ENCODE peak calls at places on chromosomes 11 and 22, in eight cellular contexts. W is IMR-90; L is GM12878; C is heart right ventricle; T is caudate nucleus; K is heart left ventricle; Z is HCT116; M is naive thymus-derived CD4-positive, alpha-beta T cell. I is an unnamed sample.

GRCh38 chr22:41799486-41800347 is 762 bp upstream of the CCDC134 start:
- DNase-seq in W (no peak), L (no peak), C (peak), T (no peak), K (peak), Z (no peak), M (no peak), I (no peak)

GRCh38 chr22:25896098-25896497 is 154.1 kb downstream of the MYO18B start:
- DNase-seq in W (no peak), L (no peak), C (no peak), T (no peak), K (no peak), Z (no peak), M (no peak), I (no peak)

GRCh38 chr11:93100211-93100610 is 97.6 kb downstream of the SLC36A4 start:
- DNase-seq in W (peak), L (no peak), C (no peak), T (no peak), K (no peak), Z (no peak), M (no peak), I (no peak)

GRCh38 chr11:33718441-33718840 is 17.8 kb downstream of the CD59 start:
- DNase-seq in W (no peak), L (no peak), C (no peak), T (no peak), K (no peak), Z (no peak), M (no peak), I (no peak)

GRCh38 chr22:32473388-32473952 is 1.1 kb upstream of the FBXO7 start:
- DNase-seq in W (peak), L (peak), C (no peak), T (no peak), K (peak), Z (peak), M (peak), I (peak)

GRCh38 chr22:43625242-43625641 is 186.9 kb downstream of the EFCAB6 start:
- DNase-seq in W (no peak), L (no peak), C (no peak), T (no peak), K (no peak), Z (peak), M (no peak), I (no peak)

GRCh38 chr11:115129771-115130306 is 374.4 kb downstream of the CADM1 start:
- DNase-seq in W (no peak), L (no peak), C (no peak), T (no peak), K (no peak), Z (no peak), M (no peak), I (no peak)

GRCh38 chr11:623999-624704 is 603 bp downstream of the CDHR5 start:
- DNase-seq in W (no peak), L (no peak), C (no peak), T (no peak), K (no peak), Z (peak), M (no peak), I (no peak)

GRCh38 chr11:119474682-119475596 is 52.0 kb upstream of the THY1 start:
- DNase-seq in W (peak), L (no peak), C (peak), T (no peak), K (peak), Z (no peak), M (no peak), I (no peak)

GRCh38 chr11:13664351-13664750 is 4.1 kb upstream of the FAR1 start:
- DNase-seq in W (no peak), L (no peak), C (no peak), T (no peak), K (no peak), Z (no peak), M (no peak), I (no peak)

GRCh38 chr11:14359573-14360031 is 619 bp upstream of the RRAS2 start:
- DNase-seq in W (peak), L (no peak), C (no peak), T (no peak), K (no peak), Z (no peak), M (no peak), I (no peak)

GRCh38 chr22:27086728-27087450 is 429.5 kb downstream of the MIAT start:
- DNase-seq in W (no peak), L (no peak), C (no peak), T (no peak), K (no peak), Z (no peak), M (no peak), I (no peak)

GRCh38 chr11:116874251-116874650 is 36.8 kb upstream of the APOA1 start:
- DNase-seq in W (peak), L (no peak), C (no peak), T (no peak), K (no peak), Z (no peak), M (no peak), I (no peak)

GRCh38 chr11:100761806-100762205 is 74.7 kb downstream of the ARHGAP42 start:
- DNase-seq in W (no peak), L (no peak), C (no peak), T (no peak), K (no peak), Z (no peak), M (no peak), I (no peak)

GRCh38 chr11:110907629-110908028 is 195.4 kb upstream of the ARHGAP20 start:
- DNase-seq in W (peak), L (no peak), C (no peak), T (no peak), K (no peak), Z (no peak), M (peak), I (peak)

GRCh38 chr11:9719949-9720646 is 56.2 kb downstream of the SWAP70 start:
- DNase-seq in W (no peak), L (no peak), C (no peak), T (no peak), K (no peak), Z (no peak), M (no peak), I (no peak)

GRCh38 chr11:122319842-122320555 is 204.0 kb upstream of the BLID start:
- DNase-seq in W (no peak), L (no peak), C (no peak), T (peak), K (no peak), Z (no peak), M (no peak), I (no peak)

GRCh38 chr11:5986885-5987284 is at the start of gene OR52L1:
- DNase-seq in W (no peak), L (no peak), C (no peak), T (no peak), K (no peak), Z (no peak), M (no peak), I (no peak)

GRCh38 chr11:76849376-76849775 is 11.3 kb upstream of the ACER3 start:
- DNase-seq in W (no peak), L (no peak), C (no peak), T (no peak), K (no peak), Z (no peak), M (no peak), I (no peak)

GRCh38 chr11:119896387-119897045 is 167.5 kb upstream of the NECTIN1 start:
- DNase-seq in W (no peak), L (no peak), C (no peak), T (no peak), K (no peak), Z (no peak), M (no peak), I (no peak)

GRCh38 chr22:35376728-35377472 is 4.0 kb upstream of the HMOX1 start:
- DNase-seq in W (peak), L (peak), C (peak), T (peak), K (peak), Z (peak), M (no peak), I (peak)
- H3K27ac ChIP-seq in W (peak), L (peak), C (peak), T (peak), K (no peak), Z (peak), M (no peak), I (peak)

GRCh38 chr22:37566903-37567798 is 6.9 kb downstream of the CDC42EP1 start:
- DNase-seq in W (peak), L (peak), C (peak), T (no peak), K (peak), Z (peak), M (peak), I (peak)

GRCh38 chr22:37566329-37566837 is 6.1 kb downstream of the CDC42EP1 start:
- DNase-seq in W (no peak), L (no peak), C (no peak), T (no peak), K (peak), Z (no peak), M (peak), I (no peak)

GRCh38 chr22:37568448-37569008 is 8.2 kb downstream of the CDC42EP1 start:
- DNase-seq in W (no peak), L (no peak), C (no peak), T (no peak), K (no peak), Z (no peak), M (no peak), I (no peak)

GRCh38 chr22:37569009-37569920 is 9.0 kb downstream of the CDC42EP1 start:
- DNase-seq in W (no peak), L (no peak), C (no peak), T (peak), K (no peak), Z (no peak), M (no peak), I (no peak)

DNA sequence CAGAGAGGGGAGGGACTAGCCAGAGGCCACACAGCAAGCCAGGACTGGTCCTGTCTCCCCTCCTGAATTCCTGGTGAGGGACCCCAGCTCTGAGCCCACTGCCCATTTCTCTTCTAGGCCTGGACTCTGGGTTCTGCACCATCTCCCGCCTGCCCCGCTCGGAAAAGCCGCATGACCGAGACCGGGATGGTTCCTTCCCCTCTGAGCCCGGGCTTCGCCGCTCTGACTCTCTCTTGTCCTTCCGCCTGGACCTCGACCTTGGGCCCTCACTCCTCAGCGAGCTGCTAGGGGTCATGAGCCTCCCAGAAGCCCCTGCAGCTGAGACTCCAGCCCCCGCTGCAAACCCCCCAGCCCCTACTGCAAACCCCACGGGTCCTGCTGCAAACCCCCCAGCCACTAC is 7.7 kb downstream of the CDC42EP1 start:
- DNase-seq in W (no peak), L (no peak), C (no peak), T (no peak), K (no peak), Z (no peak), M (no peak), I (no peak)
- H3K27ac ChIP-seq in W (no peak), L (no peak), C (no peak), T (peak), K (no peak), Z (peak), M (no peak), I (no peak)

GRCh38 chr22:46537946-46538815 is 761 bp upstream of the CELSR1 start:
- DNase-seq in W (peak), L (no peak), C (no peak), T (no peak), K (no peak), Z (no peak), M (no peak), I (peak)

GRCh38 chr22:46542011-46542985 is 4.9 kb upstream of the CELSR1 start:
- DNase-seq in W (peak), L (peak), C (peak), T (no peak), K (peak), Z (no peak), M (peak), I (no peak)

GRCh38 chr22:46538816-46539163 is 1.4 kb upstream of the CELSR1 start:
- DNase-seq in W (peak), L (no peak), C (no peak), T (no peak), K (peak), Z (no peak), M (no peak), I (peak)

GRCh38 chr22:46539169-46539568 is 1.7 kb upstream of the CELSR1 start:
- DNase-seq in W (no peak), L (no peak), C (no peak), T (no peak), K (peak), Z (no peak), M (no peak), I (no peak)

GRCh38 chr22:46541536-46541935 is 4.1 kb upstream of the CELSR1 start:
- DNase-seq in W (no peak), L (no peak), C (no peak), T (no peak), K (no peak), Z (no peak), M (no peak), I (no peak)
- H3K27ac ChIP-seq in W (no peak), L (no peak), C (no peak), T (no peak), K (no peak), Z (no peak), M (no peak), I (peak)

DNA sequence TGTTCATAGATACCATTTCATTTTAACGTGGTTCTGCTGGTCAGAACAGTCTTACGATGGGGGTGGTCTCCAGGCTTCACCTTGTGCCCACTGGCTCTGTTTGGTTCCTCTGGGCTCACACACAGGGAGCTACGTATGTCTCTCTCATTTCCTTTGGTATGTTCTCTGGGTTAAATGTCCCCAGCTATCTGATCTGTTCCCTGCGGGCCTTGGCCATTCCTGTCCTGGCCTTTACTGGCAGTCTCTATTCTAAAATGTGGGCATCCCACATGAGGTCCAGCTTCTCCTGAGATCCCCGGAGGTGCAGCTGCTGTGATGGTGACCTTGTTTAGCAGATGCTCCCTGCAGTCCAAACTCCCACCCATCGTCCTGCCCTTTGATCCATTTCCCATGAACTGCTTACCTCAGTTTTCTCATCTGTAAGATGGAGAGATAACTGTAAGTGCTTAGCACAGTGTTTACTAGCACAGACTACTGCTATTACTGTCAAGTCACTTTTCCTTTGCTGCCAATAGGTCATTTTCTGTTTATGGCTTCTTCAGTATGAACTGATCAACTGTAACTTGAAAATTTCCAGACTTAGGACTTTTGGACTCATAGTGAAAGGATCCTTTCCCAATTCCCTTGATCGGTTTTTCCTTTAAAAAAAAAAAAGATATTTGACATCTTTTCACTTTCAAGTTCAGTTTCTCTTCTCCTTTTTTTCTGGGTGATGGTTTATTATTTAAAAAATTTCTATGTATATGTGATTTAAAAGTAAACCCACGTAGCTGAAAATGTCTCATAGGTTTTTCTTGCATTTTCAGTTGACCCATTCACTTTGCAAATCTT is 92.9 kb downstream of the PTPRJ start:
- DNase-seq in W (no peak), L (no peak), C (no peak), T (no peak), K (no peak), Z (no peak), M (no peak), I (no peak)
- H3K27ac ChIP-seq in W (no peak), L (peak), C (no peak), T (no peak), K (no peak), Z (no peak), M (no peak), I (no peak)

DNA sequence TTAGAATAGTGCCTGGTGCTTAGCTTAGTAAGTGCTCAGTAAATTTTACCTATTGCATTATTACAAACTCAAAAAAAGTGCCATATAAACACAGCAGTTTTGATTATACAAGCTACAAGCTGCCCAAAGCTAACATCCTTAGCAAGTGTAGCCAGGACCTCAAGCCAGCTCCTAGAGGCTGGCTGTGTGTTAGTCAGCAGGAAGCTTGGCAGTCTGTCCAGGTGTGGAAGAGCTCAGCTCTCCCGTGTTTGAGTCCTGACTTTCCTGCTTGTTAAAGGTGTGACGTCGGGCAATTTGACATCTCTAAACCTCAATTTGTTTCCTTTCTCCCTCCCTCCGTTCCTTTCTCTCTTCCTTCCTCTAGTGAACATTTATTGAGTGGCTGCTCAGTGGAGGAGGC is 68.5 kb downstream of the PRR5L start:
- DNase-seq in W (no peak), L (no peak), C (no peak), T (no peak), K (no peak), Z (no peak), M (no peak), I (peak)
- H3K27ac ChIP-seq in W (no peak), L (no peak), C (no peak), T (no peak), K (no peak), Z (no peak), M (no peak), I (peak)

DNA sequence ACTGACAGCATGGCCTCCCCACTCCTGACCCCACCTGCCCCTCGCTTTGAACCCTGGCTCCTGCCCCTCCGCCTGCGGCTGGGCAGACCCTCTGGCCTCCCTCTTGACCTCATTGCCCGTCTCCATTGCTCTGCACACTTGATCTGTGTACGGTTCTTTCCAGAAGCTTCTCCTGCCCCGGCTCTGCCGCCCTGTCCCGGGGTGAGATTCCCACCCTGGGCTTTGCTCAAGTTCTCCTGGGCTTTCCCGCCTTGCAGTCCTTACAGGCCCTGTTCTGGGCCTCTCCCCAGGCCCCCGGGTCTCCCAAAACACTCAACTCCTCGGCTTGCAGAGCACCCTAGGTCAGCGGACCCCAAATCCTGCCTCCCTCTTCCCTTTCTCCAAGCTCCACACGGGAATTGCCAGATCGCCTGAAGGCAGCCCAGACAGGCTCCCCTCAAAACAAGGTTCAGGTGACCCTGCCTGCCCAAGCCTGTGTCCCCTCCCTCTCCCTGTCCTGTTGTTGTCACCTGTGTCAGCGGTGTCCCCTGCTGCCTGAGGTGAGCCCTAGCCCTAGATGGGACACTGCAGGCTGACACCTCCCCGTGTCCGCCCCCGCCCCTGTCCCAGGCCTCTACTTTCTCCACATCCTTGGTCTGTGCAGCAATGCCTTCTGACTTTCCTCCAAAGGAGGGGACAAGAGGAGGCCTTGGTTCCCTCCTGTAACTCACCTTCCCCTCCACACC is 1.5 kb downstream of the GAL start:
- DNase-seq in W (no peak), L (no peak), C (no peak), T (no peak), K (no peak), Z (no peak), M (no peak), I (no peak)
- H3K27ac ChIP-seq in W (no peak), L (no peak), C (no peak), T (no peak), K (no peak), Z (no peak), M (no peak), I (no peak)

GRCh38 chr11:73393011-73393380 is 16.8 kb downstream of the RELT start:
- DNase-seq in W (no peak), L (no peak), C (no peak), T (no peak), K (peak), Z (no peak), M (no peak), I (no peak)
- H3K27ac ChIP-seq in W (no peak), L (no peak), C (peak), T (no peak), K (no peak), Z (no peak), M (no peak), I (no peak)

DNA sequence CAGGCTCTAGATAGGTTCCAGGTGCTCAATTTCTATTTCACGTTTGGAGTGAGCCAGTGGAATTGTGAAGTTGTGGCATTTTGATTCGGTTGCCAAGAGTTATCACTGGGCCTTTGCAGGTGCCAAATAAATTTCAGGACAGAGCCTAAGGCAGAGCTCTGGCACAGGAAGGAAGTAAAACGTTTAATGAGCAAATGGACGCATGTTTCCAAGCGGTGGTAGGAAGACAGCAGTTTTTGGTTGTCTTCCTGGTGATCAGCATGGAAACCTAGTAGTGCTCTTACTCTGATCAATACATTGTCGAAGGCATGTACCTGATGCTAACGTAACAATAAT is 452 bp downstream of the BIRC3 start:
- DNase-seq in W (no peak), L (no peak), C (no peak), T (no peak), K (no peak), Z (no peak), M (no peak), I (no peak)
- H3K27ac ChIP-seq in W (no peak), L (peak), C (peak), T (no peak), K (peak), Z (no peak), M (peak), I (peak)

I was measured in foreskin keratinocyte.